ENCODE peak calls at places on chromosomes 4 and X, in five cellular contexts. Y is suprapubic skin, Q is PC-9, V is astrocyte, F is Peyer's patch. M is an unnamed sample.

GRCh38 chrX:112653017-112653416 is 26.7 kb downstream of the LHFPL1 start:
- DNase-seq in F (no peak), Q (no peak), V (no peak), Y (no peak), M (no peak)

GRCh38 chrX:17584248-17584681 is 153.0 kb upstream of the SCML1 start:
- DNase-seq in Q (peak; percentile 36), V (peak; percentile 80), F (no peak), Y (no peak), M (no peak)

GRCh38 chr4:82694106-82694505 is 104.5 kb downstream of the SCD5 start:
- DNase-seq in Y (no peak), F (no peak), V (no peak), Q (no peak), M (no peak)

GRCh38 chr4:147626903-147627302 is 9.7 kb downstream of the TMEM184C start:
- DNase-seq in Y (no peak), V (no peak), Q (no peak), F (no peak), M (no peak)

GRCh38 chrX:112642349-112642748 is 37.4 kb downstream of the LHFPL1 start:
- DNase-seq in Y (no peak), Q (peak; percentile 18), F (no peak), V (peak; percentile 33), M (peak; percentile 3)

GRCh38 chrX:71103110-71103983 is 3.2 kb downstream of the CXorf65 start:
- DNase-seq in Q (no peak), Y (no peak), F (peak; percentile 76), V (no peak), M (no peak)

GRCh38 chr4:52005610-52006273 is 14.4 kb downstream of the LRRC66 start:
- DNase-seq in Q (no peak), F (no peak), V (no peak), Y (no peak), M (no peak)

GRCh38 chr4:8219236-8219635 is 20.1 kb downstream of the SH3TC1 start:
- DNase-seq in V (no peak), Y (no peak), F (no peak), Q (no peak), M (no peak)

GRCh38 chr4:153466637-153467153 is 535 bp downstream of the TMEM131L start:
- DNase-seq in V (no peak), Y (no peak), F (no peak), Q (no peak), M (no peak)

GRCh38 chrX:38409289-38409688 is 56.9 kb downstream of the OTC start:
- DNase-seq in Y (no peak), V (no peak), Q (no peak), F (no peak), M (no peak)

GRCh38 chrX:134821370-134821769 is 163.1 kb upstream of the PLAC1 start:
- DNase-seq in V (peak; percentile 35), Q (no peak), F (no peak), Y (no peak), M (no peak)

GRCh38 chr4:75037253-75037652 is 104.3 kb downstream of the PARM1 start:
- DNase-seq in Q (no peak), V (no peak), F (no peak), Y (no peak), M (no peak)

GRCh38 chr4:56049428-56050212 is 100.9 kb downstream of the CEP135 start:
- DNase-seq in Q (peak; percentile 9), Y (no peak), V (peak; percentile 34), F (no peak), M (peak; percentile 58)

GRCh38 chr4:181006509-181007290 is 1236.5 kb upstream of the TENM3 start:
- DNase-seq in F (no peak), V (no peak), Y (no peak), Q (no peak), M (no peak)

GRCh38 chr4:54368861-54369260 is 139.8 kb downstream of the PDGFRA start:
- DNase-seq in V (no peak), Y (no peak), Q (no peak), F (no peak), M (no peak)

GRCh38 chr4:95268819-95269565 is 279.8 kb downstream of the UNC5C start:
- DNase-seq in Y (no peak), Q (no peak), F (no peak), V (peak; percentile 31), M (no peak)

GRCh38 chr4:106329027-106329618 is 12.8 kb downstream of the AIMP1 start:
- DNase-seq in Y (no peak), V (no peak), F (no peak), Q (no peak), M (no peak)

GRCh38 chr4:52172166-52172565 is 121.1 kb downstream of the SPATA18 start:
- DNase-seq in F (no peak), V (no peak), Q (no peak), Y (no peak), M (no peak)

GRCh38 chrX:108199691-108200090 is 108.1 kb downstream of the ATG4A start:
- DNase-seq in Q (peak; percentile 43), F (no peak), V (no peak), Y (no peak), M (no peak)

GRCh38 chrX:28120076-28120475 is 138.8 kb upstream of the DCAF8L1 start:
- DNase-seq in F (no peak), Q (peak; percentile 2), Y (no peak), V (no peak), M (no peak)

GRCh38 chr4:9765091-9765490 is 16.3 kb upstream of the DRD5 start:
- DNase-seq in V (no peak), Q (no peak), F (no peak), Y (no peak), M (no peak)

GRCh38 chr4:9773464-9773863 is 8.0 kb upstream of the DRD5 start:
- DNase-seq in F (no peak), Q (no peak), V (no peak), Y (no peak), M (no peak)

GRCh38 chr4:9771069-9771468 is 10.4 kb upstream of the DRD5 start:
- DNase-seq in F (no peak), Y (no peak), V (no peak), Q (no peak), M (no peak)
- H3K4me3 ChIP-seq in F (no peak overlapping the region), Y (no peak overlapping the region), V (no peak overlapping the region), Q (no peak overlapping the region), M (no peak overlapping the region)

DNA sequence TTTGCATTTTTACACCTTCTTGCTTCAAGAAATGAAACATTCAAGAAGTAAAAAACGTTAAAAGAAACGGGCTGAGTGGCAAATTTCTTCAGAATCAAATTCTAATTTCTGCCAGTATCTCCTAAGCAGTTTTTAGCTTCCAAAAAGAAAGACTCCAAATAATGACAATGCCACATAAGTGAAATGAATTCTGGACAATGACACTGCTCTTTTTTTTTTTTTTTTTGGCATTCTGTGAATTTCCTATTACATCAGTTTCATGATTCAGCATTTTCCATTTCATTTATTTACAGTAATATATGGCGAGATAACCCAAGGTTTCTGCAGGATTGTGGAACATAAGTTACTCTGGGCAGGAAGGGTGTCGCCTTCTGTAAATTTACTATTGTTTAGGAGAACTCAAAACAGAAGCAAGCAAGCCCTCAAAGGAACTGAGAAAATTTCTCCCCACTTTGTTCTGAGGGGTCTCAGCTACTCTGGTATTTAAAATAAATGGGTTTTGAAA is 1.3 kb downstream of the SEL1L3 start:
- DNase-seq in F (no peak), Y (no peak), V (peak; percentile 22), Q (no peak), M (no peak)
- H3K27ac ChIP-seq in F (peak overlapping the region; percentile 97), Y (no peak overlapping the region), V (no peak overlapping the region), Q (peak overlapping the region; percentile 72), M (no peak overlapping the region)

GRCh38 chrX:41526268-41526667 is 79.1 kb downstream of the NYX start:
- DNase-seq in F (no peak), V (no peak), Y (no peak), Q (no peak), M (no peak)

GRCh38 chrX:41530082-41530481 is 82.9 kb downstream of the NYX start:
- DNase-seq in Y (no peak), Q (no peak), F (no peak), V (no peak), M (no peak)

GRCh38 chrX:41528784-41529183 is 81.6 kb downstream of the NYX start:
- DNase-seq in V (no peak), Q (no peak), F (no peak), Y (no peak), M (no peak)

GRCh38 chrX:41529221-41529620 is 82.1 kb downstream of the NYX start:
- DNase-seq in Y (no peak), F (no peak), Q (no peak), V (no peak), M (no peak)

GRCh38 chrX:41526925-41527324 is 79.8 kb downstream of the NYX start:
- DNase-seq in F (no peak), Y (no peak), V (peak; percentile 25), Q (no peak), M (no peak)
- H3K4me3 ChIP-seq in F (no peak overlapping the region), Y (no peak overlapping the region), V (no peak overlapping the region), Q (no peak overlapping the region), M (no peak overlapping the region)

GRCh38 chrX:53321216-53321942 is 40.0 kb upstream of the IQSEC2 start:
- DNase-seq in V (no peak), F (no peak), Q (no peak), Y (no peak), M (no peak)

GRCh38 chrX:53318766-53319353 is 37.5 kb upstream of the IQSEC2 start:
- DNase-seq in Q (no peak), Y (no peak), V (no peak), F (no peak), M (peak; percentile 71)

GRCh38 chrX:53321943-53322497 is 40.6 kb upstream of the IQSEC2 start:
- DNase-seq in Y (no peak), Q (no peak), V (no peak), F (no peak), M (no peak)

GRCh38 chrX:53319614-53320542 is 38.5 kb upstream of the IQSEC2 start:
- DNase-seq in F (no peak), Y (no peak), V (no peak), Q (no peak), M (peak; percentile 49)

GRCh38 chrX:53320543-53321215 is 39.3 kb upstream of the IQSEC2 start:
- DNase-seq in Q (no peak), F (no peak), Y (no peak), V (no peak), M (peak; percentile 54)
- H3K27ac ChIP-seq in Q (no peak overlapping the region), F (no peak overlapping the region), Y (no peak overlapping the region), V (no peak overlapping the region), M (peak overlapping the region; percentile 53)

DNA sequence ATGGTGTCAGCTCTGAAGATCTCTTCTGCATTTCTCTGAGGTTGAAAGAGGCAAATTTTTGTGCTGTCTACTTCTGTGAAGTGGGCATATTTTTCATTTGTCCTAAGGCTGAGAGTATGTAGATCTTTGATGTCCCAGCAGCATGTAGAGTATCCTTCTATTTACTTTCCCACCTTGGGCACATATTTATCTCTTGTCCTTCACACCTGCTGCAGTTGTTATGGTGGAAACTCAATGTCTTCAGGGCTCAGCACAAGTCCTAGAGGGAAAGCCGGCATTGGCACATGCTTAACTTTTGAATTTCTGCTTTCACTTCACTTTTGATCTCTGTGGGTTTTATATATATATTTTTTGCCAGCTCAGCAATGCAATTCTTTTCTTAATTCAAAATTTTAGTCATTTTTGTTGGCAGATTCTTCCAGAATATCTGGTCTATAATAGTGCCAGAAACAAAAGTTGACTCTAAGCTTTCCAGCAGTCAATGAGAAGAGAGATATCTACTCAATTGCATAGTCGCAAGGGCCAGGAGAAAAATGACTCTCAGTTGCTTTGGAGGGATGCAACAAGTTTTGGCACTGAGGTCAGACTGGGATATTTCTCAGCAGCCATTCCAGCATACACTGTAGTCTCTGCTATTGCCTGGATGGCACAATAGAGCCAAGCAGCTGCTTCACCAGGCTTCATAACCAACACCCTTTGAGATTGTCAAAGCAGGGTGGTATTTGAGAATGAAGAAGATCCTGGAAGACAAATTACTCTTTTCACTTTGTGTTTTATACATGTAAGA is 127.8 kb upstream of the FAT1 start:
- DNase-seq in Q (no peak), Y (no peak), V (no peak), F (no peak), M (no peak)
- H3K4me3 ChIP-seq in Q (no peak overlapping the region), Y (no peak overlapping the region), V (no peak overlapping the region), F (no peak overlapping the region), M (no peak overlapping the region)